ENCODE peak calls at places on chromosomes 5 and 9, in eight cellular contexts. S is stomach, Z is A549, T is IMR-90, R is K562, W is adrenal gland, Q is HepG2, D is heart left ventricle. J is an unnamed sample.
A peak's percentile ranks its signal among the peaks of the same experiment; 100 is the strongest.

GRCh38 chr9:96391021-96391765 is 7.7 kb upstream of the SLC35D2 start:
- DNase-seq in Z (no peak), T (peak; percentile 37), S (peak; percentile 60), W (no peak), D (no peak), R (no peak), Q (peak; percentile 96), J (no peak)

GRCh38 chr5:9655641-9656040 is 25.5 kb upstream of the TAS2R1 start:
- DNase-seq in D (no peak), W (no peak), Z (no peak), R (no peak), T (peak; percentile 6), Q (no peak), S (no peak), J (no peak)

GRCh38 chr9:128091144-128091543 is 23.1 kb downstream of the SLC25A25 start:
- DNase-seq in R (peak; percentile 66), Z (no peak), S (no peak), D (peak; percentile 66), T (peak; percentile 91), W (no peak), Q (no peak), J (peak; percentile 66)

GRCh38 chr5:171615201-171616001 is 170.2 kb upstream of the SMIM23 start:
- DNase-seq in Z (no peak), S (no peak), R (no peak), W (no peak), Q (no peak), D (peak; percentile 69), T (no peak), J (no peak)

GRCh38 chr5:168227001-168227400 is 64.4 kb upstream of the WWC1 start:
- DNase-seq in T (no peak), S (no peak), W (peak; percentile 23), Q (no peak), D (no peak), R (no peak), Z (no peak), J (no peak)

GRCh38 chr9:126456396-126456795 is 129.8 kb downstream of the MVB12B start:
- DNase-seq in Q (no peak), T (no peak), Z (no peak), S (no peak), D (peak; percentile 9), R (no peak), W (no peak), J (no peak)

GRCh38 chr9:69811329-69811989 is 9.2 kb upstream of the CFAP95 start:
- DNase-seq in T (no peak), R (no peak), Q (no peak), W (no peak), D (no peak), Z (no peak), S (no peak), J (no peak)

GRCh38 chr5:176601901-176602300 is 8.1 kb downstream of the GPRIN1 start:
- DNase-seq in R (no peak), Z (no peak), S (no peak), W (no peak), D (no peak), T (no peak), Q (no peak), J (no peak)

GRCh38 chr5:132258102-132259060 is 885 bp downstream of the PDLIM4 start:
- DNase-seq in S (no peak), D (no peak), Q (no peak), Z (no peak), W (peak; percentile 2), R (peak; percentile 43), T (peak; percentile 61), J (no peak)
- TF ChIP-seq POLR2A in S (no peak), D (no peak), Q (no peak), Z (no peak), W (no peak), R (no peak), T (peak; percentile 75), J (no peak)

GRCh38 chr9:93675336-93676150 is 99.2 kb downstream of the PHF2 start:
- DNase-seq in W (no peak), Z (no peak), Q (no peak), R (no peak), D (peak; percentile 55), T (no peak), S (peak; percentile 22), J (no peak)

GRCh38 chr9:93676310-93677054 is 100.1 kb downstream of the PHF2 start:
- DNase-seq in Z (no peak), R (no peak), S (peak; percentile 20), T (no peak), Q (no peak), D (peak; percentile 60), W (no peak), J (no peak)

GRCh38 chr9:93677641-93678136 is 101.3 kb downstream of the PHF2 start:
- DNase-seq in Z (no peak), D (peak; percentile 30), S (no peak), Q (no peak), W (no peak), T (no peak), R (no peak), J (no peak)

GRCh38 chr9:93678199-93679019 is 102.0 kb downstream of the PHF2 start:
- DNase-seq in T (no peak), S (peak; percentile 13), R (no peak), D (no peak), W (no peak), Z (no peak), Q (no peak), J (no peak)

GRCh38 chr9:93677061-93677571 is 100.7 kb downstream of the PHF2 start:
- DNase-seq in D (peak; percentile 37), S (peak; percentile 17), T (no peak), R (no peak), Z (no peak), Q (no peak), W (no peak), J (no peak)
- TF ChIP-seq POLR2A in D (no peak), S (no peak), T (no peak), R (no peak), Z (no peak), Q (no peak), W (no peak), J (no peak)

GRCh38 chr9:87497604-87498045 is at the start of gene DAPK1:
- DNase-seq in T (no peak), D (peak; percentile 81), Q (peak; percentile 55), W (peak; percentile 22), R (peak; percentile 77), Z (peak; percentile 83), S (peak; percentile 79), J (no peak)
- TF ChIP-seq POLR2A in T (no peak), D (no peak), Q (peak; percentile 49), W (peak; percentile 11), R (peak; percentile 39), Z (peak; percentile 37), S (no peak), J (no peak)

GRCh38 chr9:129103595-129103965 is 7.0 kb downstream of the CRAT start:
- DNase-seq in D (no peak), W (no peak), Q (no peak), R (no peak), T (no peak), S (no peak), Z (no peak), J (no peak)

GRCh38 chr9:129105857-129106694 is 4.5 kb downstream of the CRAT start:
- DNase-seq in S (no peak), Z (no peak), R (no peak), W (no peak), D (no peak), Q (no peak), T (no peak), J (no peak)

GRCh38 chr9:129102791-129103594 is 7.6 kb downstream of the CRAT start:
- DNase-seq in Z (peak; percentile 85), T (peak; percentile 35), S (peak; percentile 63), R (peak; percentile 65), W (peak; percentile 58), Q (peak; percentile 61), D (no peak), J (peak; percentile 68)

GRCh38 chr9:129102095-129102525 is 8.5 kb downstream of the CRAT start:
- DNase-seq in R (peak; percentile 81), T (no peak), Q (no peak), D (no peak), S (no peak), W (no peak), Z (no peak), J (no peak)

DNA sequence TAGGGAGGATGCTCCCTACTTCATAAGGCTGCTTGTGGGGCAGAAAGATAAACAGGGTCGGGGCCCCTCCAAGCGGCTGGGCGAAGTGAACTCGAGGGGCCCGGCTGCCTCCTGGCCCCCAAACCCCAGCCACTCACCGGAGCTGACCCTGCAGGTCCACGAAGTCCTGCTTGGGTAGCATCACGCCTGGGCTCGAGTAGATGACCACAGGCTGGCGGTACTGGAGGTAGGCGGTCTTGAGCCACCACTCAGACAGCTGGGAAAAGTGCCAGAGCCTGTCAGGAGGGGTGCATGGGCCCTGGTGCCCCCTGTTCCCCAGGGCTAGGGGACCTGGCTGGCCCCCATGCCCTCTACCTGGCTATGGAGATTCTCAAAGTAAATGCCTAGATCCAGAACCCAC is 6.5 kb downstream of the CRAT start:
- DNase-seq in W (no peak), Z (no peak), R (no peak), Q (no peak), D (no peak), T (no peak), S (no peak), J (no peak)
- TF ChIP-seq POLR2A in W (no peak), Z (no peak), R (no peak), Q (no peak), D (no peak), T (no peak), S (no peak), J (no peak)

GRCh38 chr5:66828551-66829421 is 232.6 kb downstream of the MAST4 start:
- DNase-seq in D (peak; percentile 71), Z (no peak), S (peak; percentile 64), T (peak; percentile 71), R (no peak), Q (peak; percentile 7), W (peak; percentile 69), J (no peak)
- TF ChIP-seq POLR2A in D (peak; percentile 51), Z (no peak), S (no peak), T (no peak), R (no peak), Q (no peak), W (no peak), J (no peak)

GRCh38 chr9:129175825-129176633 is 2.0 kb downstream of the IER5L start:
- DNase-seq in T (peak; percentile 88), R (peak; percentile 76), S (peak; percentile 90), W (peak; percentile 78), Z (peak; percentile 89), D (peak; percentile 87), Q (peak; percentile 89), J (peak; percentile 85)
- TF ChIP-seq POLR2A in T (peak; percentile 66), R (peak; percentile 40), S (no peak), W (peak; percentile 48), Z (peak; percentile 67), D (peak; percentile 51), Q (no peak), J (peak; percentile 14)

GRCh38 chr9:33159760-33160127 is 7.4 kb downstream of the B4GALT1 start:
- DNase-seq in S (peak; percentile 50), R (no peak), Z (no peak), Q (no peak), W (peak; percentile 74), T (peak; percentile 92), D (peak; percentile 72), J (no peak)
- TF ChIP-seq POLR2A in S (no peak), R (no peak), Z (no peak), Q (no peak), W (peak; percentile 27), T (peak; percentile 77), D (no peak), J (no peak)